ENCODE peak calls at places on chromosomes 13 and 19, in ten cellular contexts. Q is MM.1S, C is HCT116, X is PC-3, G is Karpas-422, S is GM23338, T is GM23248, B is SK-N-SH, N is PC-9, Y is hepatocyte. H is an unnamed sample.

GRCh38 chr19:2215281-2215751 is 20.8 kb downstream of the PLEKHJ1 start:
- DNase-seq in Q (no peak), C (no peak), X (no peak), G (no peak), S (peak; percentile 47), T (no peak), B (no peak), N (no peak), Y (no peak), H (no peak)

GRCh38 chr13:83880275-83881027 is 1.8 kb downstream of the SLITRK1 start:
- DNase-seq in Q (no peak), C (no peak), X (no peak), G (no peak), S (peak; percentile 28), T (no peak), B (no peak), N (no peak), Y (no peak), H (no peak)

GRCh38 chr13:104691765-104692164 is 1625.5 kb upstream of the SLC10A2 start:
- DNase-seq in Q (no peak), C (no peak), X (no peak), G (no peak), S (no peak), T (no peak), B (no peak), N (no peak), Y (no peak), H (no peak)

GRCh38 chr13:111482806-111483620 is 162.6 kb downstream of the TEX29 start:
- DNase-seq in Q (no peak), C (no peak), X (no peak), G (no peak), S (no peak), T (no peak), B (no peak), N (no peak), Y (no peak), H (no peak)

GRCh38 chr13:37651891-37652290 is 53.3 kb upstream of the POSTN start:
- DNase-seq in Q (no peak), C (no peak), X (peak; percentile 45), G (no peak), S (no peak), T (peak; percentile 27), B (no peak), N (no peak), Y (no peak), H (no peak)

GRCh38 chr13:43804461-43805070 is 17.8 kb upstream of the ENOX1 start:
- DNase-seq in Q (peak; percentile 10), C (peak; percentile 55), X (peak; percentile 82), G (peak; percentile 83), S (peak; percentile 80), T (peak; percentile 75), B (peak; percentile 66), N (peak; percentile 12), Y (peak; percentile 77), H (peak; percentile 61)

GRCh38 chr19:35363001-35363590 is 4.8 kb downstream of the FFAR3 start:
- DNase-seq in Q (no peak), C (no peak), X (no peak), G (peak; percentile 10), S (no peak), T (no peak), B (no peak), N (no peak), Y (no peak), H (no peak)

GRCh38 chr13:100530645-100531044 is 57.9 kb downstream of the GGACT start:
- DNase-seq in Q (no peak), C (no peak), X (no peak), G (no peak), S (no peak), T (peak; percentile 36), B (no peak), N (no peak), Y (no peak), H (no peak)

GRCh38 chr13:47211106-47211505 is 314.3 kb upstream of the HTR2A start:
- DNase-seq in Q (no peak), C (no peak), X (peak; percentile 70), G (no peak), S (peak; percentile 24), T (peak; percentile 18), B (no peak), N (peak; percentile 2), Y (no peak), H (no peak)
- H2AFZ ChIP-seq in Q (no peak overlapping the region), C (no peak overlapping the region), X (no peak overlapping the region), G (no peak overlapping the region), S (peak overlapping the region; percentile 7), T (peak overlapping the region; percentile 22), B (peak overlapping the region; percentile 12), N (no peak overlapping the region), Y (no peak overlapping the region), H (no peak overlapping the region)

GRCh38 chr13:39381456-39381855 is 221.5 kb downstream of the LHFPL6 start:
- DNase-seq in Q (no peak), C (no peak), X (no peak), G (no peak), S (no peak), T (no peak), B (no peak), N (no peak), Y (no peak), H (no peak)
- H3K9me2 ChIP-seq in Q (no peaks in the 10 kb centered on the region), C (no peaks in the 10 kb centered on the region), X (no peaks in the 10 kb centered on the region), G (no peaks in the 10 kb centered on the region), S (no peaks in the 10 kb centered on the region), T (no peaks in the 10 kb centered on the region), B (no peaks in the 10 kb centered on the region), N (no peaks in the 10 kb centered on the region), Y (no peaks in the 10 kb centered on the region), H (no peaks in the 10 kb centered on the region)

DNA sequence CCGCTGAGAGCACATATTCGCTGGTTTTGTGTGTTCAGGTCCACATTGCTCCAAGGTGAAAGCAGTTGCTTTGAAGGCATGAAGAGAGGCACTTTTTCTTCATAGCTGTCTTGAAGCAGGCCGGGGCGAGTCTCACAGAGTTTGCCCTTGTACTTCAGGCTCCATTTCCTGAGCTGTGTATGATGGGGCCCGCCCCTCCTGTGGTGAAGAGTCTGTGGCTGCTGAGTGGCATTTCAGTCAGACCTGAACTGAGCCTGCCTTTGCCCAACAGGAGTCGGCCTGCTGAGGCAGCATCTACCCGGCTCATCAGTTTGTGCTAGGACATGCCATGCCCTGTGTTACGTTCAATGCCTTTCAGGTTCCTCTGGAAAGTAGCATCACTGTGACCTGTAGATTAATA is 44.4 kb upstream of the C1QTNF9 start:
- DNase-seq in Q (peak; percentile 54), C (no peak), X (no peak), G (no peak), S (no peak), T (no peak), B (no peak), N (no peak), Y (no peak), H (no peak)
- H2AFZ ChIP-seq in Q (no peak overlapping the region), C (no peak overlapping the region), X (no peak overlapping the region), G (no peak overlapping the region), S (no peak overlapping the region), T (no peak overlapping the region), B (no peak overlapping the region), N (no peak overlapping the region), Y (no peak overlapping the region), H (no peak overlapping the region)

DNA sequence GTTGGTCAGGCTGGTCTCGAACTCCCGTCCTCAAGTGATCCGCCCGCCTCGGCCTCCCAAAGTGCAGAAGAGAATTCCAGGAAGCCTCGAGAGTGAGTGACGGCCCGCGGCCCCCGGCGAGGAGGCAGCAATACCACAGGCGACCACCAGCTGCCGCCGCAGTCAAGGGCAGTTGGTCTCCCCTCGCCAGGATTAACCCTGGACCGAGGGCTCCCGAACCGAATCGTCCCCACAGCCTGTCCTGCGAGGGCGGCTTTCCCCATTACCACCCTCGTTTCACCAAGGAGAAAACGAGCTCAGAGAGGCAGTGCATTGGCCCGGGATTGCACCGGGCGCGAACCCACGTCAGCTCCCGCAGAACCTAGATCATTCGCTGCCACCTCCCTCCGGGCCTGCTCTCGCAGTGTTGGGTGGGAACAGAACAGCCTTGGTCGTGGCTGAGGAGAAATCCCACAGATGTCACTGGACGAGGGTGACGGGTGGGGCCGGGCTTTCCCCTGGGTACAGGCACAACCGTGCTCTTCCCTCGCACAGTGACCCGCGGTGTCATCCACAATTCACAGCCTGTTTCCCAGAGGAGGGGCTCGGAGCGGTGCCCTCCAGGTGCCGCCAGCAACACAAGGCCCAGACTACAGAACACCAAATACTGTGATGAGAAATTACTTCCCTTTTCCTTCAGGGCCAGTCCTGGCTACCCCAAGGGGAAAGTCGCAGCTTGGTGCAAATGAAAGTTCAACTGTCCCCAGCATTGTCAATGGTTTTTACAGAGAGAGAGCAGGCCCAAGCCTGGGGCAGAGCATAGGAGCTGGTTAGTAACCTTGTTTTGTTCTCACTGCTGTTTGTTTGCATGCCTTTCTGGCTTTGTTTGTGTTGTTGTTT is 24.8 kb downstream of the C2CD4C start:
- DNase-seq in Q (no peak), C (no peak), X (no peak), G (no peak), S (peak; percentile 89), T (peak; percentile 25), B (peak; percentile 84), N (no peak), Y (peak; percentile 49), H (no peak)
- H3K9me2 ChIP-seq in Q (no peaks in the 10 kb centered on the region), C (no peaks in the 10 kb centered on the region), X (no peaks in the 10 kb centered on the region), G (no peaks in the 10 kb centered on the region), S (no peaks in the 10 kb centered on the region), T (no peaks in the 10 kb centered on the region), B (no peaks in the 10 kb centered on the region), N (no peaks in the 10 kb centered on the region), Y (no peaks in the 10 kb centered on the region), H (no peaks in the 10 kb centered on the region)

GRCh38 chr13:53631511-53631910 is 602.9 kb downstream of the OLFM4 start:
- DNase-seq in Q (no peak), C (no peak), X (no peak), G (no peak), S (peak; percentile 20), T (no peak), B (no peak), N (no peak), Y (no peak), H (no peak)
- H2AFZ ChIP-seq in Q (no peak overlapping the region), C (no peak overlapping the region), X (no peak overlapping the region), G (no peak overlapping the region), S (peak overlapping the region; percentile 80), T (no peak overlapping the region), B (no peak overlapping the region), N (no peak overlapping the region), Y (no peak overlapping the region), H (no peak overlapping the region)

GRCh38 chr13:109626386-109627171 is 159.8 kb downstream of the IRS2 start:
- DNase-seq in Q (no peak), C (no peak), X (no peak), G (no peak), S (no peak), T (no peak), B (no peak), N (no peak), Y (no peak), H (no peak)
- H3K9me2 ChIP-seq in Q (no peaks in the 10 kb centered on the region), C (no peaks in the 10 kb centered on the region), X (no peaks in the 10 kb centered on the region), G (no peaks in the 10 kb centered on the region), S (no peaks in the 10 kb centered on the region), T (no peaks in the 10 kb centered on the region), B (no peaks in the 10 kb centered on the region), N (no peaks in the 10 kb centered on the region), Y (no peaks in the 10 kb centered on the region), H (no peaks in the 10 kb centered on the region)

GRCh38 chr13:32476892-32477291 is 49.0 kb upstream of the N4BP2L1 start:
- DNase-seq in Q (no peak), C (no peak), X (no peak), G (no peak), S (no peak), T (no peak), B (no peak), N (no peak), Y (no peak), H (no peak)
- H2AFZ ChIP-seq in Q (no peak overlapping the region), C (no peak overlapping the region), X (no peak overlapping the region), G (no peak overlapping the region), S (no peak overlapping the region), T (no peak overlapping the region), B (no peak overlapping the region), N (no peak overlapping the region), Y (no peak overlapping the region), H (no peak overlapping the region)

H was measured in OCI-LY7.